ENCODE peak calls at places on chromosomes 7 and 10, in ten cellular contexts. B is prostate gland, T is IMR-90, L is HCT116, U is sigmoid colon, V is spleen, E is heart left ventricle, F is vagina, Q is ovary, M is esophagus muscularis mucosa. P is an unnamed sample.

GRCh38 chr7:19069842-19070241 is 47.6 kb downstream of the TWIST1 start:
- DNase-seq in B (no peak), T (peak; percentile 24), L (no peak), U (no peak), V (no peak), E (no peak), F (no peak), Q (no peak), M (no peak), P (peak; percentile 4)

GRCh38 chr7:134454277-134454676 is 4.6 kb downstream of the AKR1B1 start:
- DNase-seq in B (no peak), T (peak; percentile 64), L (no peak), U (no peak), V (no peak), E (no peak), F (no peak), Q (no peak), M (no peak), P (no peak)

GRCh38 chr7:45171946-45172345 is 14.4 kb downstream of the RAMP3 start:
- DNase-seq in B (no peak), T (no peak), L (no peak), U (peak; percentile 39), V (peak; percentile 41), E (peak; percentile 9), F (no peak), Q (no peak), M (no peak), P (no peak)

GRCh38 chr7:92260248-92260781 is 14.5 kb downstream of the ANKIB1 start:
- DNase-seq in B (no peak), T (peak; percentile 29), L (peak; percentile 83), U (no peak), V (no peak), E (no peak), F (no peak), Q (no peak), M (no peak), P (peak; percentile 7)

GRCh38 chr10:115772606-115773005 is 500.4 kb downstream of the GFRA1 start:
- DNase-seq in B (no peak), T (peak; percentile 90), L (no peak), U (no peak), V (no peak), E (no peak), F (no peak), Q (no peak), M (no peak), P (peak; percentile 45)

GRCh38 chr10:86518781-86519180 is 2.8 kb downstream of the WAPL start:
- DNase-seq in B (no peak), T (no peak), L (no peak), U (no peak), V (no peak), E (no peak), F (no peak), Q (no peak), M (no peak), P (no peak)

GRCh38 chr10:119059557-119059956 is 21.1 kb downstream of the EIF3A start:
- DNase-seq in B (no peak), T (no peak), L (no peak), U (no peak), V (no peak), E (no peak), F (no peak), Q (no peak), M (no peak), P (no peak)

GRCh38 chr10:7458554-7458953 is 47.7 kb upstream of the SFMBT2 start:
- DNase-seq in B (no peak), T (peak; percentile 1), L (no peak), U (no peak), V (no peak), E (no peak), F (no peak), Q (no peak), M (no peak), P (no peak)

GRCh38 chr10:74745449-74745848 is 81.0 kb upstream of the KAT6B start:
- DNase-seq in B (no peak), T (no peak), L (no peak), U (no peak), V (no peak), E (no peak), F (no peak), Q (no peak), M (no peak), P (no peak)

GRCh38 chr7:1716263-1717094 is 46.4 kb downstream of the ELFN1 start:
- DNase-seq in B (no peak), T (peak; percentile 40), L (no peak), U (no peak), V (no peak), E (no peak), F (no peak), Q (no peak), M (no peak), P (no peak)

GRCh38 chr10:119132521-119133345 is 28.8 kb downstream of the DENND10 start:
- DNase-seq in B (no peak), T (no peak), L (no peak), U (peak; percentile 57), V (peak; percentile 69), E (no peak), F (no peak), Q (no peak), M (no peak), P (no peak)

GRCh38 chr7:78450754-78451153 is 652.2 kb downstream of the PHTF2 start:
- DNase-seq in B (no peak), T (no peak), L (no peak), U (no peak), V (no peak), E (no peak), F (no peak), Q (no peak), M (no peak), P (no peak)

GRCh38 chr10:77975086-77975666 is 48.6 kb upstream of the DLG5 start:
- DNase-seq in B (no peak), T (no peak), L (no peak), U (peak; percentile 65), V (no peak), E (no peak), F (no peak), Q (no peak), M (no peak), P (no peak)
- TF ChIP-seq POLR2A in B (no peak), T (no peak), L (no peak), U (no peak), V (no peak), E (no peak), F (no peak), Q (no peak), M (no peak), P (no peak)

GRCh38 chr10:24382596-24382978 is 173.6 kb downstream of the KIAA1217 start:
- DNase-seq in B (no peak), T (no peak), L (no peak), U (no peak), V (no peak), E (no peak), F (no peak), Q (no peak), M (no peak), P (no peak)

GRCh38 chr10:24382045-24382444 is 173.1 kb downstream of the KIAA1217 start:
- DNase-seq in B (no peak), T (no peak), L (no peak), U (no peak), V (no peak), E (no peak), F (no peak), Q (no peak), M (no peak), P (no peak)

GRCh38 chr10:24382979-24383663 is 174.2 kb downstream of the KIAA1217 start:
- DNase-seq in B (peak; percentile 75), T (no peak), L (no peak), U (no peak), V (no peak), E (no peak), F (no peak), Q (no peak), M (no peak), P (no peak)

GRCh38 chr10:24384954-24385353 is 176.0 kb downstream of the KIAA1217 start:
- DNase-seq in B (no peak), T (no peak), L (no peak), U (no peak), V (no peak), E (no peak), F (no peak), Q (no peak), M (no peak), P (no peak)

DNA sequence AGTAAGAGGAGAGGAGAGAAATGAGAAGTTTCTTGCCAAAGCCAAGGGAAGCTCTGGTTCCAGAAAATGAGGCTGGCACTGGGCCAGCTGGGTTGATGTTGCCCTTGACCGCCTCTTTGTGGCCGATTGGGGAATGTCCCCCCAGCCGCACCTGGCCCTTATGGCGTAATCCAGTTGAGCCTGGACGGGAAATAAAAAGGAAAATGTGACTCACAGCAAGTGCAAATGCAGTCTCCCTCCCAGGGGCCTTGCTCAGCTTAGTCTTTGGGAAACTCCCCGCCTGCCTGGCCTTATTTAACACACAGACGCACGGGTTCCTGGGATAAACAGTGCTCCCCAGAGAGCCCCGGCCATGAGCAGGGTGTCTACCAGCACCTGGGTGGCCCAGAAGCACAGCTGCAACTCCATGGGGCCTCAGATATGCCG is 174.8 kb downstream of the KIAA1217 start:
- DNase-seq in B (peak; percentile 92), T (peak; percentile 98), L (peak; percentile 81), U (peak; percentile 94), V (no peak), E (peak; percentile 88), F (no peak), Q (peak; percentile 92), M (no peak), P (peak; percentile 84)
- TF ChIP-seq POLR2A in B (peak; percentile 20), T (no peak), L (no peak), U (no peak), V (no peak), E (no peak), F (no peak), Q (no peak), M (no peak), P (no peak)

DNA sequence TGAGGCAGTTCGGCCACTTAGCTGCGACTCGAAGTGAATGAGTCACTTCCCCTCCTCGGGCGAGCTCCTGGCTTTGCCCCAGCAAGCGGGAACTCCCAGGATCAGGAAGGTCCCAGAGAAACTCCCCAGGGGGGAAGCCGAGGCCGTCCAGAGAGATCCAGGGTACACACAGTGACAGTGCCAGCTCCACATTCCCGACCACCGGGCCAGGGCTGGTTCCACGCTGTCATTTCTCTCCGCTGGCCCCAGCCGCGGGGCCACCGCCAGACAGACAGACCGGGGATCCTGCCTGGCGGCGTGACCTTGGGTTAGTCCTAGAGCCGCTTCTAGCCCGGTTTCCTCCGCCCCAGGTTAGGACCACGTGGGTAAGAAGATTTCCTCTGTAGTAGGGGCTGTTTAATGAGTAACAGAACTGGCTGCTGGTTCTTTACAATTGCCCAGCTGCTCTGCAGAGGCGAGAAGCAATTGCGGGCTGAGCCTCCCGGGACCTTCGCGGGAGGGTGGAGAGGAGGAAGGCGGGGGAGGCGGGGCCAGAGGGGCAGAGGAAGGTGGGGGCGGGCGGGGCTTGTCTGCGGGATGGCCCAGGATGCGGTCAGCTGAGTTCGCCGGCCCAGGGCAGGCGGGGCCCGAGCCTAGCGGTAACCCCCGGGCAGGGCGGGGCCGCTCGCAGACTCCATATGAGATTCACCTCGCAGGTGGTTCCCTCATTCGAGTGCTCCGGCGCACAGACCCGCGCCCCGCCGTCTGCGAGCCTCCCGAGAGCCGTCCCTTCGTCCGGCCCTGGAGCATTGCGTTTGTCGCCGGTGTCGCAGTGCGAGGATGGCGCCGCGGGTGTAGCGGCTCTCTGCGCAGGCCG is at the start of gene UPP1:
- DNase-seq in B (peak; percentile 77), T (peak; percentile 90), L (peak; percentile 73), U (peak; percentile 97), V (peak; percentile 99), E (peak; percentile 95), F (no peak), Q (peak; percentile 88), M (peak; percentile 98), P (peak; percentile 89)
- TF ChIP-seq POLR2A in B (peak; percentile 81), T (peak; percentile 93), L (peak; percentile 43), U (peak; percentile 63), V (peak; percentile 75), E (no peak), F (peak; percentile 70), Q (no peak), M (peak; percentile 58), P (peak; percentile 82)

GRCh38 chr7:73308665-73309214 is at the start of gene NSUN5:
- DNase-seq in B (peak; percentile 43), T (peak; percentile 48), L (peak; percentile 68), U (peak; percentile 92), V (peak; percentile 98), E (peak; percentile 89), F (no peak), Q (peak; percentile 77), M (peak; percentile 97), P (peak; percentile 89)
- TF ChIP-seq POLR2A in B (no peak), T (no peak), L (peak; percentile 85), U (peak; percentile 25), V (no peak), E (no peak), F (no peak), Q (no peak), M (no peak), P (peak; percentile 80)

P was measured in A549.